ENCODE peak calls at places on chromosomes 6 and 20, in four cellular contexts. One of them, this sample, is unnamed. For H3K36me3 and H3K4me1, the result is how much of the 10 kb centered on the place peaks cover.

GRCh38 chr6:31180500-31180899 is 10.0 kb upstream of the POU5F1 start:
- DNase-seq in mucosa of descending colon: peak
- DNase-seq in spleen: peak
- DNase-seq in CD8-positive, alpha-beta memory T cell: peak
- DNase-seq in this sample: no peak

GRCh38 chr20:10217517-10218410 is 866 bp upstream of the SNAP25 start:
- DNase-seq in mucosa of descending colon: no peak
- DNase-seq in spleen: no peak
- DNase-seq in CD8-positive, alpha-beta memory T cell: no peak
- DNase-seq in this sample: peak

GRCh38 chr6:158548418-158549161 is 11.3 kb upstream of the TMEM181 start:
- DNase-seq in mucosa of descending colon: no peak
- DNase-seq in spleen: peak
- DNase-seq in CD8-positive, alpha-beta memory T cell: no peak
- DNase-seq in this sample: no peak

GRCh38 chr6:39203804-39204495 is 25.3 kb downstream of the KCNK5 start:
- DNase-seq in mucosa of descending colon: peak
- DNase-seq in spleen: no peak
- DNase-seq in CD8-positive, alpha-beta memory T cell: no peak
- DNase-seq in this sample: no peak

GRCh38 chr20:4036351-4036750 is 21.0 kb upstream of the RNF24 start:
- DNase-seq in mucosa of descending colon: no peak
- DNase-seq in spleen: no peak
- DNase-seq in CD8-positive, alpha-beta memory T cell: no peak
- DNase-seq in this sample: no peak

GRCh38 chr6:63275953-63276352 is 43.8 kb downstream of the LGSN start:
- DNase-seq in mucosa of descending colon: no peak
- DNase-seq in spleen: no peak
- DNase-seq in CD8-positive, alpha-beta memory T cell: no peak
- DNase-seq in this sample: no peak

GRCh38 chr20:1820137-1821074 is 74.8 kb upstream of the SIRPA start:
- DNase-seq in mucosa of descending colon: no peak
- DNase-seq in spleen: peak
- DNase-seq in CD8-positive, alpha-beta memory T cell: no peak
- DNase-seq in this sample: no peak

GRCh38 chr20:25584905-25585704 is at the start of gene NINL:
- DNase-seq in mucosa of descending colon: peak
- DNase-seq in spleen: peak
- DNase-seq in CD8-positive, alpha-beta memory T cell: peak
- DNase-seq in this sample: no peak

GRCh38 chr20:37971561-37972127 is 61.6 kb downstream of the TTI1 start:
- DNase-seq in mucosa of descending colon: no peak
- DNase-seq in spleen: no peak
- DNase-seq in CD8-positive, alpha-beta memory T cell: no peak
- DNase-seq in this sample: no peak

GRCh38 chr20:14142171-14142570 is 146.9 kb downstream of the MACROD2 start:
- DNase-seq in mucosa of descending colon: no peak
- DNase-seq in spleen: no peak
- DNase-seq in CD8-positive, alpha-beta memory T cell: no peak
- DNase-seq in this sample: no peak

GRCh38 chr6:70312165-70312564 is 9.3 kb upstream of the COL9A1 start:
- DNase-seq in mucosa of descending colon: no peak
- DNase-seq in spleen: no peak
- DNase-seq in CD8-positive, alpha-beta memory T cell: no peak
- DNase-seq in this sample: no peak

GRCh38 chr6:83417880-83418663 is 12.8 kb downstream of the ME1 start:
- DNase-seq in mucosa of descending colon: no peak
- DNase-seq in spleen: no peak
- DNase-seq in CD8-positive, alpha-beta memory T cell: no peak
- DNase-seq in this sample: no peak
- H3K36me3 ChIP-seq in mucosa of descending colon: under half
- H3K36me3 ChIP-seq in spleen: under half
- H3K36me3 ChIP-seq in CD8-positive, alpha-beta memory T cell: under half
- H3K36me3 ChIP-seq in this sample: under half

DNA sequence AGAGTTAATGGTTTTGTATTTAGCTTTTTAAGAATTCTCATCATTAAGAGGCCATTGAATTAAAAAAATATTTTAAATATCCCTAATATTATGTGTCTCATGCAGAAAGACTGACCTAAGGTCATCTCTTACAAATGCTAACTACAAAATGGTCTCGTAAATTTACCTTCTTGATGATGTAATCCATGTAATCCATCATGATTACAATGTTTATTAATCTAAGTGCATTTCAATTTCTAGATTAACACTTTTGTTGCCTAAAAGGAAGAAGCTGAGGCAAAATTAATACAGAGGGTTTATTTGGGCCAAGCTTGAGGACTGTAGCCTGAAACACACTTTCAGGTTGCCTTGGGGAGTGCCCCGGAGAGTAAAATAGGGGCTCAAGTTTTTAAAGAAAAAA is 18.4 kb downstream of the DUSP22 start:
- DNase-seq in mucosa of descending colon: no peak
- DNase-seq in spleen: no peak
- DNase-seq in CD8-positive, alpha-beta memory T cell: no peak
- DNase-seq in this sample: no peak
- H3K4me1 ChIP-seq in mucosa of descending colon: under half
- H3K4me1 ChIP-seq in spleen: under half
- H3K4me1 ChIP-seq in CD8-positive, alpha-beta memory T cell: under half
- H3K4me1 ChIP-seq in this sample: under half

GRCh38 chr20:48683467-48684175 is 144.2 kb downstream of the PREX1 start:
- DNase-seq in mucosa of descending colon: no peak
- DNase-seq in spleen: peak
- DNase-seq in CD8-positive, alpha-beta memory T cell: no peak
- DNase-seq in this sample: no peak

GRCh38 chr20:48681882-48682426 is 145.8 kb downstream of the PREX1 start:
- DNase-seq in mucosa of descending colon: no peak
- DNase-seq in spleen: no peak
- DNase-seq in CD8-positive, alpha-beta memory T cell: no peak
- DNase-seq in this sample: no peak

GRCh38 chr20:48684501-48685041 is 143.2 kb downstream of the PREX1 start:
- DNase-seq in mucosa of descending colon: no peak
- DNase-seq in spleen: peak
- DNase-seq in CD8-positive, alpha-beta memory T cell: no peak
- DNase-seq in this sample: no peak

GRCh38 chr20:48681201-48681881 is 146.5 kb downstream of the PREX1 start:
- DNase-seq in mucosa of descending colon: no peak
- DNase-seq in spleen: peak
- DNase-seq in CD8-positive, alpha-beta memory T cell: no peak
- DNase-seq in this sample: no peak

DNA sequence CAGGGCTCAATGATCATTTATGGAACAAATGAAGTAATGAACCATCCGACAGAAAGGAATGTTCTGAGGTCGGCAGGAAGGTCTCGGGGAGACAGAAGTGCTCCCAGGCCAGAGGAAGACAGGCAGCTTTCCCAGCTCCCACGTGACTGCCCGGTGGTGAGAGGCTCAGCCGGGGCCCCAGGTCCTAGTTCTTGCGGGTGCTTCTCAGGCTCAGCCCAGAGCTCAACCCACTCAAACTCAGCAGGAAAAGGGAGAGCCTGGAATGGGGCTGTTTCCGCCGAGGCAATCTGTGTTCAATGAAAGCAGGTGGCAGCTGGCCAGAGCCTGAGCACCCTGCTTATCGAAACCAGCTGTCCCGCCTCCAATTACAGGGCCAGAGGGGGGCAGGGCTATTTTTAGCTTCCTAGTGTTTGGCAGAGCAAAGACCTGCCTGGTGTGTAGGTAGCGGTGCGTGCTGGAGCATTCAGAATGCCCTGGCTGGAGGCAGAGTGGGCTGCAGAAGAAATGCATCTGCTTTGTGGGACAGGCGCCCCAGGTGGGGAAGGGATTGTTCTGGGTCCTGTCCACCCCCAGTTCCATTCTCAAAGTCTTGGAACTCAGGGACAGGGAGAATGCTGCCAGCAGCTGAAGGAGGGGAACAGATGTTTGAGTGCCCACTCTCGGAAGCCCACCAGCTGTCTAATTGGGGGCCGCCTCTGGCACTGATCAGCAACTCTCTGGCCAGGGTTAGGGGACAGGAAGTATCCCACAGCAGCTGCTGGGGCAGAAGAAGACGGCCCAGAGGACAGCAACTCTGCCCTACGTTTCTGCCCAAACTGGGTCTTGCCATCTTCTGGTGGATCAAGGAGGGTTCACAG is 145.0 kb downstream of the PREX1 start:
- DNase-seq in mucosa of descending colon: peak
- DNase-seq in spleen: peak
- DNase-seq in CD8-positive, alpha-beta memory T cell: no peak
- DNase-seq in this sample: peak
- H3K36me3 ChIP-seq in mucosa of descending colon: under half
- H3K36me3 ChIP-seq in spleen: half or more
- H3K36me3 ChIP-seq in CD8-positive, alpha-beta memory T cell: under half
- H3K36me3 ChIP-seq in this sample: under half

DNA sequence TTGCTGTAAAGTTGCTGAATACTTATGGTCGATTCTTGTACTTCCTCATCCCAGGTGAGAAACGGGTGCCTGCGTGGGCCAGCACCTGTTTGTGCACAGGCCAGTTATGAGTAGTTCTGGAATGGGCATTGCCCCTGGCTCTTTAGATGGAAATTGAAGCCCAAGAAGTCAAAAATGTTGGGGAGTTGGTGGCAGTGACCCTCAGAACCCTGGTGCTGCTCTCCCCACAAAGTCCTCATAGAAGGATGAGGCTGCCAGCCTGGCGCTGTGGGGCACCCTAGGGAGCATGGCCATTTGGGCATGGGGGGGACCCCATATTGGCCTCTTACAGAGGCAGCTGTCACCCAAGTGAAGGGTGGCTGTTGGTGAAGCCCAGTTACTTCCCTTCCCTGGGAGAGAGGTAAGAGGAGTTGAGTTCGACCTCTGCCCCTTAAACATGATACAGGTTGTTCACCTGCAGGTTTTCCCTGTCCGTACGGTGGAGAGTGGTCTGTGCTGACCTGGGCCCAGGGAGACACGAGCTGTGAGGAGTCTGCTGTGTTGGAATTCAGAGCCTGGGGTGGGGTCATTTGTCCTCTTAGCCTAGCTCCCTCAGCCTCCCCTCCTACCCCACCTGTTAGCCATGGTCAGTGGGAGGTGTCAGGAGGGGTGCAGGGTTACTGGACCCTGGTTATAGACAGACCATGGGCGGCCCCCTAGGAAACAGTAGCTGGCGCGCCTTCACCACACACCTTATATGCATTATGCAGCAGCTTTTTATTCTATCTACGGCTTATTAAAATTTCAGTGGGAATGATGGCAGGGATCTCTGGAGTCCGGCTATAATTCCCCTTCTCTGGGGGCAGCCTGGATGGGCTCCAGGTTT is 4.9 kb downstream of the HMGA1 start:
- DNase-seq in mucosa of descending colon: peak
- DNase-seq in spleen: peak
- DNase-seq in CD8-positive, alpha-beta memory T cell: no peak
- DNase-seq in this sample: no peak
- H3K4me1 ChIP-seq in mucosa of descending colon: under half
- H3K4me1 ChIP-seq in spleen: under half
- H3K4me1 ChIP-seq in CD8-positive, alpha-beta memory T cell: under half
- H3K4me1 ChIP-seq in this sample: under half

GRCh38 chr6:90025418-90026089 is 131.3 kb downstream of the GJA10 start:
- DNase-seq in mucosa of descending colon: no peak
- DNase-seq in spleen: no peak
- DNase-seq in CD8-positive, alpha-beta memory T cell: no peak
- DNase-seq in this sample: no peak
- H3K36me3 ChIP-seq in mucosa of descending colon: under half
- H3K36me3 ChIP-seq in spleen: under half
- H3K36me3 ChIP-seq in CD8-positive, alpha-beta memory T cell: under half
- H3K36me3 ChIP-seq in this sample: under half

DNA sequence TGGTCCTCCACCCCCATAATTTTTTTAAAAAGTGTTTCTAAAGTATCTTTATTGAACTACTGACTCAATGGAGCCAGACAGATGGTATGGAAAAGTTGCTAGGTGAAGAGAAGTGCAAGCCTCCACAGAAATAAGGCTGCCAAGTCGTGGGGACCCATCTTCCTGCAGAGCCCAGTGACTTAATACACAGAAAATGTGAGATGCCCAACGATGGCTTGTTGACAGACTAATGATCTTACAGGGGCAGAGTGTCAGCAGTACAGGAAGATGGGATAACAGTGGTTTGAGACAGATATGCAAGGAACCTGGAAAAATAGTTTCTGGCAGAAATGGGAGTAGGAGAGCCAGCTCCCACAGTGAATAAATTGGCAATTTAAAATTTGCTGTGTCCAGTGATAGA is 43.2 kb downstream of the FYN start:
- DNase-seq in mucosa of descending colon: no peak
- DNase-seq in spleen: no peak
- DNase-seq in CD8-positive, alpha-beta memory T cell: no peak
- DNase-seq in this sample: no peak
- H3K4me1 ChIP-seq in mucosa of descending colon: under half
- H3K4me1 ChIP-seq in spleen: half or more
- H3K4me1 ChIP-seq in CD8-positive, alpha-beta memory T cell: half or more
- H3K4me1 ChIP-seq in this sample: under half

DNA sequence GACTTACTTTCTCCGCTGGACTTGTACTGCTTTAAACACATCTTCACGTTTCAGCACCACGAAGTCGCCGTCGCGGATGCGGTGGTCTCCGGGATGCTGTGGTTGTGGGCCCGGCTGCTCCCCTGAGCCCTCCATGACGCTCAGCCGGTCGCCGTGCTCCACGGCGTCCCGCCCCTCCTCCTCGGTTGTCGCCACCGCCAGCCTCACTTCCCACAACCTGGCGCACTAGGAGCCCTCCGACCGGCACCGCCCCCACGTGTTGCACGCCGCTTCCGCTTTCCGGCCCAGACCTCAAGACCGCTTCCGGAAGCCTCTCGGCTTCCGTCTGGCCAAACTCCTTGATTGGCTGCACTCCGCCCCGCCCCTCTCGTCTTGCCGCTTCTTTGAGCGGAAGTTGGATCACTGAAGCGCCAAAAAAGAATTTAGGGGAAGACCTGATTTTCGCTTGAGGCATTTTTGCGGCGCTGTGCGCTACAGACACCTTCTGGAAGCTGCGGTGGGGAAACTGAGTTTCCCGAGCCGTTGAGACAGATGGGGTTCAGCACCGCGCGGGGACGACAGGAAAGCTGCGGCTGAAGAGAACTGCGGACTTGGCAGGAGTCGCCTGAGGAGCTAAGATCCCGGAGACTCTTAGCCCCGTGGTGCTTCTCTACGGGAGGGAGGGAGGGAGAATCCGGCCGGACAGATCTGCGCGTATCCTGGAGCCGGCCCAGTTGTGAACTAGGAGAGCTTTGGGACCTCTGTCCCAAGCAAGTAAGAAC is at the start of the genes MCM8 and TRMT6:
- DNase-seq in mucosa of descending colon: peak
- DNase-seq in spleen: peak
- DNase-seq in CD8-positive, alpha-beta memory T cell: peak
- DNase-seq in this sample: peak
- H3K36me3 ChIP-seq in mucosa of descending colon: under half
- H3K36me3 ChIP-seq in spleen: half or more
- H3K36me3 ChIP-seq in CD8-positive, alpha-beta memory T cell: under half
- H3K36me3 ChIP-seq in this sample: under half